ENCODE peak calls at places on chromosomes 12 and 14, in four cellular contexts. H is kidney epithelial cell, I is progenitor cell of endocrine pancreas, L is OCI-LY7. B is an unnamed sample.

GRCh38 chr12:3086729-3087323 is 9.6 kb downstream of the TSPAN9 start:
- DNase-seq in H (no peak), I (no peak), L (no peak), B (no peak)

GRCh38 chr12:28941248-28941647 is 207.8 kb upstream of the FAR2 start:
- DNase-seq in H (no peak), I (no peak), L (no peak), B (no peak)

GRCh38 chr14:100617715-100618693 is 30.8 kb upstream of the BEGAIN start:
- DNase-seq in H (no peak), I (no peak), L (no peak), B (peak)

GRCh38 chr12:65517656-65518210 is 239.2 kb downstream of the MSRB3 start:
- DNase-seq in H (no peak), I (no peak), L (no peak), B (no peak)

GRCh38 chr12:51439330-51439729 is 14.7 kb downstream of the SLC4A8 start:
- DNase-seq in H (no peak), I (no peak), L (no peak), B (no peak)

GRCh38 chr14:93318927-93319326 is 13.9 kb downstream of the BTBD7 start:
- DNase-seq in H (peak), I (no peak), L (no peak), B (no peak)

GRCh38 chr12:132560421-132560830 is 50.0 kb downstream of the LRCOL1 start:
- DNase-seq in H (no peak), I (peak), L (peak), B (no peak)

GRCh38 chr14:51285102-51285501 is 45.1 kb downstream of the TMX1 start:
- DNase-seq in H (no peak), I (no peak), L (no peak), B (no peak)

GRCh38 chr14:98503086-98503815 is 768.7 kb downstream of the BCL11B start:
- DNase-seq in H (no peak), I (no peak), L (no peak), B (no peak)

GRCh38 chr12:95959107-95959506 is 16.0 kb downstream of the AMDHD1 start:
- DNase-seq in H (no peak), I (no peak), L (peak), B (no peak)

GRCh38 chr12:75481774-75482173 is 1.2 kb downstream of the GLIPR1 start:
- DNase-seq in H (no peak), I (no peak), L (peak), B (no peak)

GRCh38 chr14:91116913-91117588 is 3.2 kb downstream of the DGLUCY start:
- DNase-seq in H (no peak), I (no peak), L (no peak), B (no peak)

GRCh38 chr14:68547305-68548193 is 245.3 kb downstream of the ZFP36L1 start:
- DNase-seq in H (no peak), I (no peak), L (no peak), B (no peak)

GRCh38 chr12:67764946-67765619 is 116.5 kb downstream of the DYRK2 start:
- DNase-seq in H (no peak), I (no peak), L (no peak), B (no peak)

GRCh38 chr12:13976880-13977279 is 4.5 kb downstream of the GRIN2B start:
- DNase-seq in H (no peak), I (no peak), L (no peak), B (no peak)

GRCh38 chr12:12671850-12672660 is 23.9 kb downstream of the GPR19 start:
- DNase-seq in H (no peak), I (no peak), L (no peak), B (no peak)

GRCh38 chr12:83634726-83635267 is 948.1 kb downstream of the TMTC2 start:
- DNase-seq in H (no peak), I (no peak), L (no peak), B (no peak)

GRCh38 chr12:74620932-74621331 is 83.3 kb downstream of the ATXN7L3B start:
- DNase-seq in H (no peak), I (no peak), L (no peak), B (no peak)

GRCh38 chr12:52680363-52680762 is at the start of gene KRT1:
- DNase-seq in H (no peak), I (no peak), L (no peak), B (no peak)

GRCh38 chr12:100840748-100841147 is 46.2 kb downstream of the ANO4 start:
- DNase-seq in H (no peak), I (no peak), L (no peak), B (no peak)
- TF ChIP-seq CTCF in H (no peak), I (no peak), L (no peak), B (no peak)

GRCh38 chr12:125403145-125403789 is 338.0 kb downstream of the AACS start:
- DNase-seq in H (no peak), I (no peak), L (peak), B (no peak)
- TF ChIP-seq CTCF in H (peak), I (peak), L (peak), B (peak)

GRCh38 chr14:104777808-104778249 is 17.7 kb downstream of the AKT1 start:
- DNase-seq in H (no peak), I (no peak), L (no peak), B (no peak)

GRCh38 chr14:104776481-104776880 is 19.1 kb downstream of the AKT1 start:
- DNase-seq in H (no peak), I (no peak), L (no peak), B (no peak)

GRCh38 chr14:104778694-104779331 is 16.7 kb downstream of the AKT1 start:
- DNase-seq in H (no peak), I (no peak), L (no peak), B (no peak)

GRCh38 chr14:104775073-104775489 is 20.5 kb downstream of the AKT1 start:
- DNase-seq in H (no peak), I (no peak), L (no peak), B (no peak)

DNA sequence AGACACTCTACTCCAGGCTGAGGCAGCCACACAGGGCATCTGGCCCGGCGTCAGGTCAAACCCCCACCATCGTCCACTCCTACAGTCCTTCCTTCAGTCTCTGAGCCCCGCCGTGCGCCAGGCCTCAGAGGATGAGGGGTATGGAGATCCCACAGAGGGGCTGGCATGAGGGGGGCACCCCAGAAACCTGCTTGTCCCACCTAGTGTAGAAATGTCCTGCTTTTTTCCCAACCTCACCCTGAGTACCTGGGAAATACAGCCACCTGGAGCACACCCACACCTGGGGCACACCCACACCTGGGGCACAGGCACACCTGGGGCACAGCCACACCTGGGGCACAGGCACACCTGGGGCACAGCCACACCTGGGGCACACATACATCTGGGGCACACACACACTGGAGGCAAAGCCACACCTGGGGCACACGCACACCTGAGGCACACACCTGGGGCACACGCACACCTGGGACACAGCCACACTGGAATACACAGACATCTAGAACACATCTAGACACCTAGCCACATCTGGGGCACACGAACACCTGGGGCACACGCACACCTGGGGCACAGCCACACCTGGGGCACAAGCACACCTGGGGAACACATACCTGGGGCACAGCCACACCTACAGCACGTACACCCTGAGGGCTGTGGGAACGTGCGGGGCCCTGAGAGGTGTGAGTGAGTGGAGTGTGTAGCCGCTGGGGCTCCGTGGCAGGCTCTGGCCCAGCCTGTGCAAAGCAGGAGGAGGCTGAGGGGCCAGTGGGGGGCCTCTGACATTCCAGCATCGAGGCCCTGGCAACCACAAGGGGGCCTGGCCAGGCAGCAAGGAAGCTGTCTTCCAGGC is 18.4 kb downstream of the AKT1 start:
- DNase-seq in H (no peak), I (no peak), L (no peak), B (no peak)
- TF ChIP-seq CTCF in H (no peak), I (peak), L (no peak), B (no peak)

GRCh38 chr12:48868446-48868845 is 2.8 kb upstream of the RND1 start:
- DNase-seq in H (no peak), I (no peak), L (no peak), B (no peak)

GRCh38 chr12:48863296-48863695 is 2.4 kb downstream of the RND1 start:
- DNase-seq in H (no peak), I (no peak), L (no peak), B (no peak)

GRCh38 chr12:48865141-48865440 is 579 bp downstream of the RND1 start:
- DNase-seq in H (no peak), I (no peak), L (peak), B (peak)

GRCh38 chr12:48862691-48863090 is 3.0 kb downstream of the RND1 start:
- DNase-seq in H (no peak), I (no peak), L (no peak), B (no peak)

DNA sequence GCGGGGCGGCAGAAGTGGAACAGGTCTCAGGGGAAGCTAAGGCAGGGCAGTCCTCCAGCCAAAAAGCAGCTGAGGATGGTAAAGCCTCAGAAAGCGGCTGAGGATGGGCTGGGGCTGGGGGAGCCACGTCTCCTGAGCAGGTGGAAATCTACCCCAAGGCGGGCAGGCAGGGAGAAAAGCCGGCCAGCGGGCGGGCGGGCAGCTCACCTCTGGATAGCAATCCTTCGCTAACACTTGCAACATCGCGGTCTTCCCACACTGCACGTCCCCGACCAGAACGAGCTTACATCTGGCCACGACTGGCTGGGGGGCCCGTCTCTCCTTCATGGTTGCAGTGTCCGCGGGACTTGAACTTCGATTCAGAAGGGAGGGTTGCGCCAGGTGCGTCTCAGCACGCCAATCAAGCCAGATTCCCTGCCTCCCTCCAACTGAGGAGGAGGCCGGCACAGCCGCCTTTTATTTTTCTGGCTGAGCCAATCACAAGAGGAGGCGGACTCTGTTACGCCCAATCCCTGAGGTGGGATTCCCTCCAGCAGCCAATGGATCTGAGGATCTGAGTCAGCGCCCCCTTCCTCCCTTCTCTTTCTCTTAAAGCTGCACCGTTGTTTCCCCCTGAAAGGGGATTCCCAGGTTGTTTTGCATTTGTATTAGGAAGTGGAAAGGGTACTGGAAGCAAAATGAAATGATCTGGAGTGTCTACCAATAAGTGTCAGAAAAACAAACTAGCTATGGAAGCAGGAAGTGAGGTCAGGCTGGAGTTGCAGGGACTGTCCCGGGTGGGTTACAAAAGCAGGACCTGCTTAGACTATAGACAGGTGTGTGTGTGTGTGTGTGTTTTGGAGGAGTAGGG is at the start of gene RND1:
- DNase-seq in H (peak), I (peak), L (peak), B (peak)
- TF ChIP-seq CTCF in H (peak), I (peak), L (peak), B (no peak)

B was measured in natural killer cell.